ENCODE peak calls at places on chromosomes 13 and 19, in six cellular contexts. D is heart right ventricle, W is HFF-Myc, P is tibial artery, U is fibroblast of lung, O is hepatocyte. J is an unnamed sample.
A peak's percentile ranks its signal among the peaks of the same experiment; 100 is the strongest.

GRCh38 chr19:30864460-30865215 is 484.6 kb downstream of the TSHZ3 start:
- DNase-seq in U (no peak), O (no peak), W (no peak), D (no peak), P (no peak), J (no peak)

GRCh38 chr19:3642987-3643386 is 16.4 kb upstream of the CACTIN start:
- DNase-seq in W (no peak), O (no peak), D (no peak), P (no peak), U (no peak), J (no peak)

GRCh38 chr13:44768233-44768632 is 192.1 kb upstream of the TSC22D1 start:
- DNase-seq in U (no peak), O (no peak), D (no peak), W (no peak), P (no peak), J (no peak)

GRCh38 chr13:34623331-34623730 is 318.7 kb upstream of the NBEA start:
- DNase-seq in P (no peak), W (no peak), U (no peak), D (no peak), O (no peak), J (no peak)

GRCh38 chr13:113782472-113782871 is 23.4 kb downstream of the TMEM255B start:
- DNase-seq in W (no peak), P (no peak), D (no peak), U (no peak), O (no peak), J (no peak)

GRCh38 chr13:44267966-44268365 is 105.7 kb upstream of the SERP2 start:
- DNase-seq in O (no peak), W (no peak), U (peak; percentile 74), D (no peak), P (no peak), J (peak; percentile 67)

GRCh38 chr19:55406869-55407624 is 541 bp downstream of the UBE2S start:
- DNase-seq in O (peak; percentile 63), U (peak; percentile 37), P (no peak), D (no peak), W (no peak), J (no peak)

GRCh38 chr13:85729296-85729695 is 69.9 kb downstream of the SLITRK6 start:
- DNase-seq in W (no peak), P (no peak), D (no peak), O (no peak), U (peak; percentile 69), J (no peak)

GRCh38 chr13:44815507-44816074 is 173.7 kb downstream of the NUFIP1 start:
- DNase-seq in W (peak; percentile 89), P (peak; percentile 43), O (peak; percentile 86), U (peak; percentile 92), D (no peak), J (peak; percentile 96)

GRCh38 chr13:87331178-87331577 is 340.0 kb upstream of the SLITRK5 start:
- DNase-seq in P (no peak), D (peak; percentile 34), W (no peak), O (peak; percentile 15), U (peak; percentile 74), J (no peak)

GRCh38 chr19:6532244-6532999 is 1.6 kb downstream of the TNFSF9 start:
- DNase-seq in U (no peak), P (no peak), D (no peak), W (no peak), O (no peak), J (no peak)

GRCh38 chr19:50896591-50897190 is 14.5 kb downstream of the KLK4 start:
- DNase-seq in D (no peak), P (no peak), W (peak; percentile 40), U (peak; percentile 37), O (peak; percentile 42), J (peak; percentile 49)

GRCh38 chr13:80048030-80048429 is 292.9 kb downstream of the SPRY2 start:
- DNase-seq in O (no peak), U (no peak), D (no peak), W (no peak), P (no peak), J (no peak)

GRCh38 chr13:113112893-113113845 is 7.6 kb downstream of the F7 start:
- DNase-seq in D (no peak), W (no peak), P (peak; percentile 10), O (no peak), U (no peak), J (no peak)

GRCh38 chr13:87426737-87427136 is 244.4 kb upstream of the SLITRK5 start:
- DNase-seq in D (no peak), U (no peak), P (no peak), O (no peak), W (no peak), J (no peak)

GRCh38 chr19:49347835-49348234 is 12.6 kb downstream of the CD37 start:
- DNase-seq in D (no peak), W (peak; percentile 85), P (no peak), O (peak; percentile 23), U (peak; percentile 76), J (peak; percentile 54)

GRCh38 chr19:56660381-56661105 is 11.0 kb downstream of the ZNF835 start:
- DNase-seq in U (no peak), P (no peak), W (no peak), O (no peak), D (peak; percentile 27), J (no peak)

GRCh38 chr13:40439928-40440327 is 226.5 kb downstream of the FOXO1 start:
- DNase-seq in D (peak; percentile 45), W (no peak), P (peak; percentile 59), O (no peak), U (no peak), J (no peak)

GRCh38 chr13:99974939-99975561 is 3.5 kb upstream of the ZIC5 start:
- DNase-seq in P (no peak), O (no peak), D (no peak), W (no peak), U (no peak), J (no peak)

GRCh38 chr13:106532111-106532929 is 3.1 kb downstream of the EFNB2 start:
- DNase-seq in O (peak; percentile 31), P (no peak), D (no peak), W (no peak), U (peak; percentile 56), J (peak; percentile 58)

GRCh38 chr19:311813-312261 is 20.6 kb upstream of the PLPP2 start:
- DNase-seq in O (no peak), U (no peak), P (no peak), W (no peak), D (peak; percentile 4), J (no peak)

GRCh38 chr19:925087-925911 is 536 bp upstream of the ARID3A start:
- DNase-seq in O (peak; percentile 94), P (peak; percentile 82), W (peak; percentile 61), U (peak; percentile 82), D (peak; percentile 77), J (peak; percentile 61)

GRCh38 chr13:60170414-60170813 is 6.7 kb upstream of the DIAPH3 start:
- DNase-seq in O (no peak), W (no peak), D (no peak), P (no peak), U (no peak), J (no peak)
- TF ChIP-seq CTCF in O (no peak), W (no peak), D (no peak), P (no peak), U (no peak), J (no peak)

GRCh38 chr19:29277107-29277506 is 64.2 kb upstream of the UQCRFS1 start:
- DNase-seq in O (no peak), U (no peak), W (no peak), D (peak; percentile 8), P (no peak), J (no peak)
- H3K4me3 ChIP-seq in O (no peak overlapping the region), U (no peak overlapping the region), W (no peak overlapping the region), D (no peak overlapping the region), P (no peak overlapping the region), J (no peak overlapping the region)

GRCh38 chr13:77952276-77952675 is 33.6 kb upstream of the EDNRB start:
- DNase-seq in W (no peak), O (no peak), U (no peak), P (no peak), D (no peak), J (no peak)

GRCh38 chr13:77952737-77953136 is 34.1 kb upstream of the EDNRB start:
- DNase-seq in U (no peak), W (no peak), O (no peak), D (no peak), P (no peak), J (no peak)
- TF ChIP-seq CTCF in U (no peak), W (no peak), O (no peak), D (no peak), P (no peak), J (no peak)

GRCh38 chr13:110000534-110001345 is 214.4 kb upstream of the IRS2 start:
- DNase-seq in W (no peak), U (no peak), P (no peak), D (no peak), O (no peak), J (no peak)
- H3K4me3 ChIP-seq in W (no peak overlapping the region), U (no peak overlapping the region), P (no peak overlapping the region), D (no peak overlapping the region), O (no peak overlapping the region), J (no peak overlapping the region)

GRCh38 chr19:42291437-42291815 is 10.5 kb upstream of the PRR19 start:
- DNase-seq in P (no peak), D (no peak), U (no peak), W (no peak), O (no peak), J (no peak)

GRCh38 chr19:42289556-42290041 is 12.3 kb upstream of the PRR19 start:
- DNase-seq in O (no peak), W (no peak), D (no peak), P (no peak), U (no peak), J (no peak)

GRCh38 chr19:42290523-42291436 is 11.2 kb upstream of the PRR19 start:
- DNase-seq in P (no peak), W (no peak), D (no peak), O (no peak), U (no peak), J (no peak)

GRCh38 chr19:42288881-42289555 is 12.9 kb upstream of the PRR19 start:
- DNase-seq in D (peak; percentile 4), U (no peak), O (no peak), P (no peak), W (no peak), J (no peak)

DNA sequence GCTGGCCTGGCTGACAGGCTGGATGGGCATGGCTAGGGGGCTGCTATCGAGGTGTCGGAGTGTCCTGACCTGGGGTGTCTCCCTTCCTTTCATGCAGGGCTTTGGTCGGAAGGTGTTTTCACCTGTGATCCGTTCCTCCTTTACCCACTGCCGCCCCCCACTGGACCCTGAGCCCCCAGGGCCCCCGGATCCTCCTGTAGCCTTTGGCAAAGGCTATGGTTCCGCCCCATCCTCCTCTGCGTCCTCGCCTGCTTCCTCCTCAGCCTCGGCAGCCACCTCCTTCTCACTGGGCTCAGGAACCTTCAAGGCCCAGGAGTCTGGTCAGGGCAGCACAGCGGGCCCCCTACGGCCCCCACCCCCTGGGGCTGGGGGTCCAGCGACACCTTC is 11.8 kb upstream of the PRR19 start:
- DNase-seq in U (no peak), P (no peak), D (no peak), W (no peak), O (no peak), J (no peak)
- TF ChIP-seq CTCF in U (no peak), P (no peak), D (no peak), W (no peak), O (no peak), J (no peak)

GRCh38 chr19:44958090-44958489 is 2.9 kb downstream of the CLPTM1 start:
- DNase-seq in U (no peak), W (no peak), P (no peak), O (no peak), D (no peak), J (no peak)
- H3K4me3 ChIP-seq in U (no peak overlapping the region), W (no peak overlapping the region), P (no peak overlapping the region), O (no peak overlapping the region), D (no peak overlapping the region), J (no peak overlapping the region)